ENCODE peak calls at places on chromosomes 6 and 20, in four cellular contexts. D is heart left ventricle; K is left lung; P is stimulated activated CD4-positive, alpha-beta T cell treated with anti-CD3 and anti-CD28 coated beads, Interleukin-1b, Interleukin-23, amount 100 ng/mL, for 24 hours. B is an unnamed sample.

GRCh38 chr20:22555791-22556564 is 28.4 kb downstream of the FOXA2 start:
- DNase-seq in K (peak; percentile 41), D (no peak), P (no peak), B (no peak)

GRCh38 chr6:44030812-44031454 is 96.3 kb downstream of the MRPL14 start:
- DNase-seq in D (no peak), P (no peak), K (peak; percentile 19), B (no peak)

GRCh38 chr20:17806739-17807441 is 107.1 kb downstream of the BANF2 start:
- DNase-seq in P (no peak), K (peak; percentile 62), D (peak; percentile 87), B (no peak)

GRCh38 chr6:28207244-28208179 is 17.6 kb upstream of the ZSCAN9 start:
- DNase-seq in D (no peak), P (no peak), K (no peak), B (no peak)

GRCh38 chr20:48238326-48238725 is 453.0 kb upstream of the SULF2 start:
- DNase-seq in K (no peak), P (no peak), D (no peak), B (peak; percentile 24)

GRCh38 chr6:119821380-119821779 is 471.8 kb upstream of the MAN1A1 start:
- DNase-seq in K (no peak), D (no peak), P (no peak), B (no peak)

GRCh38 chr6:137919837-137920304 is 52.8 kb downstream of the TNFAIP3 start:
- DNase-seq in K (no peak), P (no peak), D (no peak), B (no peak)

GRCh38 chr20:57652865-57653545 is 32.8 kb upstream of the ZBP1 start:
- DNase-seq in D (peak; percentile 6), K (peak; percentile 22), P (no peak), B (no peak)

GRCh38 chr6:10235339-10235738 is 179.5 kb downstream of the TFAP2A start:
- DNase-seq in P (no peak), K (no peak), D (no peak), B (no peak)

GRCh38 chr20:43766395-43766794 is 39.6 kb upstream of the GTSF1L start:
- DNase-seq in K (no peak), D (peak; percentile 57), P (no peak), B (no peak)

GRCh38 chr6:118930680-118931079 is 4.3 kb downstream of the MCM9 start:
- DNase-seq in P (no peak), D (no peak), K (no peak), B (no peak)

GRCh38 chr6:22892452-22892851 is 323.1 kb downstream of the HDGFL1 start:
- DNase-seq in K (no peak), D (no peak), P (no peak), B (peak; percentile 48)

GRCh38 chr20:58722379-58722778 is 29.8 kb downstream of the NPEPL1 start:
- DNase-seq in P (no peak), D (no peak), K (peak; percentile 10), B (no peak)

GRCh38 chr6:17281497-17282481 is 628 bp downstream of the RBM24 start:
- DNase-seq in D (peak; percentile 22), P (no peak), K (no peak), B (no peak)

GRCh38 chr6:139354177-139354576 is 20.3 kb downstream of the CITED2 start:
- DNase-seq in D (no peak), P (no peak), K (no peak), B (no peak)

GRCh38 chr20:5919634-5920544 is 30.4 kb downstream of the TRMT6 start:
- DNase-seq in K (no peak), D (no peak), P (no peak), B (no peak)

GRCh38 chr6:147127587-147127986 is 76.6 kb upstream of the STXBP5 start:
- DNase-seq in K (no peak), P (no peak), D (no peak), B (no peak)

GRCh38 chr20:22232923-22233322 is 351.4 kb downstream of the FOXA2 start:
- DNase-seq in K (no peak), P (no peak), D (no peak), B (no peak)

GRCh38 chr6:16338577-16339262 is 100.3 kb downstream of the GMPR start:
- DNase-seq in D (peak; percentile 69), K (peak; percentile 79), P (no peak), B (peak; percentile 49)

GRCh38 chr20:38441916-38442315 is 6.8 kb upstream of the SNHG17 start:
- DNase-seq in K (no peak), P (no peak), D (no peak), B (no peak)

GRCh38 chr6:134345780-134346179 is 27.9 kb upstream of the SGK1 start:
- DNase-seq in D (peak; percentile 73), P (no peak), K (peak; percentile 38), B (no peak)

GRCh38 chr6:123201869-123202372 is 205.9 kb downstream of the CLVS2 start:
- DNase-seq in P (no peak), K (no peak), D (no peak), B (no peak)

GRCh38 chr6:13575377-13575775 is 975 bp downstream of the SIRT5 start:
- DNase-seq in K (no peak), D (no peak), P (no peak), B (no peak)

GRCh38 chr6:1257778-1258177 is 54.1 kb upstream of the FOXQ1 start:
- DNase-seq in D (no peak), K (no peak), P (no peak), B (no peak)

GRCh38 chr6:170438402-170438753 is 114.7 kb downstream of the PSMB1 start:
- DNase-seq in K (peak; percentile 87), P (no peak), D (peak; percentile 67), B (peak; percentile 97)

GRCh38 chr6:167731216-167731615 is 95.5 kb upstream of the AFDN start:
- DNase-seq in D (no peak), P (no peak), K (no peak), B (no peak)

GRCh38 chr6:64221776-64222175 is 586.2 kb downstream of the PHF3 start:
- DNase-seq in K (no peak), D (no peak), P (no peak), B (peak; percentile 19)

GRCh38 chr6:2053691-2054090 is 191.7 kb downstream of the GMDS start:
- DNase-seq in P (no peak), K (no peak), D (no peak), B (no peak)

GRCh38 chr6:138086573-138087196 is 20.5 kb downstream of the PERP start:
- DNase-seq in K (no peak), P (no peak), D (no peak), B (no peak)

GRCh38 chr6:130913119-130913518 is 85.9 kb downstream of the SMLR1 start:
- DNase-seq in P (no peak), D (no peak), K (no peak), B (no peak)

GRCh38 chr6:46848684-46849360 is 55.6 kb downstream of the MEP1A start:
- DNase-seq in P (peak; percentile 44), K (peak; percentile 89), D (peak; percentile 84), B (peak; percentile 85)

GRCh38 chr6:73984851-73985250 is 288.8 kb downstream of the CD109 start:
- DNase-seq in P (no peak), K (no peak), D (no peak), B (no peak)

GRCh38 chr20:62168061-62168460 is 14.8 kb upstream of the MTG2 start:
- DNase-seq in P (no peak), K (no peak), D (no peak), B (no peak)

B was measured in RKO.